ENCODE peak calls at places on chromosomes 6 and 20, in six cellular contexts. One of them, this sample, is unnamed.

GRCh38 chr20:53162251-53162835 is 190.2 kb downstream of the TSHZ2 start:
- DNase-seq in left colon: no peak
- DNase-seq in left cardiac atrium: peak
- DNase-seq in activated naive CD8-positive, alpha-beta T cell treated with anti-CD3 and anti-CD28 coated beads, Interleukin-2, amount 50 U/mL, for 16 hours: no peak
- DNase-seq in lower lobe of right lung: no peak
- DNase-seq in stimulated activated naive CD8-positive, alpha-beta T cell treated with anti-CD3 and anti-CD28 coated beads, Interleukin-15, Interleukin-2, amounts not matched to agents 100 U/mL and 50 U/mL, for 24 hours: no peak
- DNase-seq in this sample: no peak

GRCh38 chr6:133456934-133457333 is 215.8 kb downstream of the EYA4 start:
- DNase-seq in left colon: no peak
- DNase-seq in left cardiac atrium: no peak
- DNase-seq in stimulated activated naive CD8-positive, alpha-beta T cell treated with anti-CD3 and anti-CD28 coated beads, Interleukin-15, Interleukin-2, amounts not matched to agents 100 U/mL and 50 U/mL, for 24 hours: no peak
- DNase-seq in activated naive CD8-positive, alpha-beta T cell treated with anti-CD3 and anti-CD28 coated beads, Interleukin-2, amount 50 U/mL, for 16 hours: no peak
- DNase-seq in lower lobe of right lung: no peak
- DNase-seq in this sample: no peak

GRCh38 chr20:11755071-11755881 is 162.4 kb upstream of the BTBD3 start:
- DNase-seq in stimulated activated naive CD8-positive, alpha-beta T cell treated with anti-CD3 and anti-CD28 coated beads, Interleukin-15, Interleukin-2, amounts not matched to agents 100 U/mL and 50 U/mL, for 24 hours: no peak
- DNase-seq in lower lobe of right lung: no peak
- DNase-seq in left cardiac atrium: no peak
- DNase-seq in activated naive CD8-positive, alpha-beta T cell treated with anti-CD3 and anti-CD28 coated beads, Interleukin-2, amount 50 U/mL, for 16 hours: no peak
- DNase-seq in left colon: no peak
- DNase-seq in this sample: no peak

GRCh38 chr6:77424761-77425160 is 38.5 kb downstream of the HTR1B start:
- DNase-seq in left cardiac atrium: no peak
- DNase-seq in stimulated activated naive CD8-positive, alpha-beta T cell treated with anti-CD3 and anti-CD28 coated beads, Interleukin-15, Interleukin-2, amounts not matched to agents 100 U/mL and 50 U/mL, for 24 hours: no peak
- DNase-seq in activated naive CD8-positive, alpha-beta T cell treated with anti-CD3 and anti-CD28 coated beads, Interleukin-2, amount 50 U/mL, for 16 hours: no peak
- DNase-seq in lower lobe of right lung: no peak
- DNase-seq in left colon: no peak
- DNase-seq in this sample: no peak

GRCh38 chr6:95973976-95974375 is 41.8 kb upstream of the FUT9 start:
- DNase-seq in activated naive CD8-positive, alpha-beta T cell treated with anti-CD3 and anti-CD28 coated beads, Interleukin-2, amount 50 U/mL, for 16 hours: no peak
- DNase-seq in left colon: no peak
- DNase-seq in lower lobe of right lung: no peak
- DNase-seq in stimulated activated naive CD8-positive, alpha-beta T cell treated with anti-CD3 and anti-CD28 coated beads, Interleukin-15, Interleukin-2, amounts not matched to agents 100 U/mL and 50 U/mL, for 24 hours: no peak
- DNase-seq in left cardiac atrium: no peak
- DNase-seq in this sample: no peak

GRCh38 chr6:148790817-148791216 is 44.0 kb downstream of the UST start:
- DNase-seq in lower lobe of right lung: no peak
- DNase-seq in left cardiac atrium: no peak
- DNase-seq in activated naive CD8-positive, alpha-beta T cell treated with anti-CD3 and anti-CD28 coated beads, Interleukin-2, amount 50 U/mL, for 16 hours: no peak
- DNase-seq in stimulated activated naive CD8-positive, alpha-beta T cell treated with anti-CD3 and anti-CD28 coated beads, Interleukin-15, Interleukin-2, amounts not matched to agents 100 U/mL and 50 U/mL, for 24 hours: no peak
- DNase-seq in left colon: no peak
- DNase-seq in this sample: no peak

GRCh38 chr6:138026342-138026741 is 80.9 kb downstream of the PERP start:
- DNase-seq in left cardiac atrium: no peak
- DNase-seq in lower lobe of right lung: no peak
- DNase-seq in stimulated activated naive CD8-positive, alpha-beta T cell treated with anti-CD3 and anti-CD28 coated beads, Interleukin-15, Interleukin-2, amounts not matched to agents 100 U/mL and 50 U/mL, for 24 hours: no peak
- DNase-seq in activated naive CD8-positive, alpha-beta T cell treated with anti-CD3 and anti-CD28 coated beads, Interleukin-2, amount 50 U/mL, for 16 hours: no peak
- DNase-seq in left colon: no peak
- DNase-seq in this sample: no peak

GRCh38 chr20:49272654-49273053 is 5.2 kb downstream of the ZNFX1 start:
- DNase-seq in activated naive CD8-positive, alpha-beta T cell treated with anti-CD3 and anti-CD28 coated beads, Interleukin-2, amount 50 U/mL, for 16 hours: no peak
- DNase-seq in left colon: no peak
- DNase-seq in stimulated activated naive CD8-positive, alpha-beta T cell treated with anti-CD3 and anti-CD28 coated beads, Interleukin-15, Interleukin-2, amounts not matched to agents 100 U/mL and 50 U/mL, for 24 hours: no peak
- DNase-seq in left cardiac atrium: no peak
- DNase-seq in lower lobe of right lung: no peak
- DNase-seq in this sample: no peak

GRCh38 chr6:106005013-106005412 is 81.1 kb upstream of the PRDM1 start:
- DNase-seq in left cardiac atrium: no peak
- DNase-seq in lower lobe of right lung: no peak
- DNase-seq in activated naive CD8-positive, alpha-beta T cell treated with anti-CD3 and anti-CD28 coated beads, Interleukin-2, amount 50 U/mL, for 16 hours: no peak
- DNase-seq in stimulated activated naive CD8-positive, alpha-beta T cell treated with anti-CD3 and anti-CD28 coated beads, Interleukin-15, Interleukin-2, amounts not matched to agents 100 U/mL and 50 U/mL, for 24 hours: no peak
- DNase-seq in left colon: no peak
- DNase-seq in this sample: no peak

GRCh38 chr6:129321303-129321702 is 388.7 kb downstream of the ARHGAP18 start:
- DNase-seq in left cardiac atrium: no peak
- DNase-seq in activated naive CD8-positive, alpha-beta T cell treated with anti-CD3 and anti-CD28 coated beads, Interleukin-2, amount 50 U/mL, for 16 hours: no peak
- DNase-seq in stimulated activated naive CD8-positive, alpha-beta T cell treated with anti-CD3 and anti-CD28 coated beads, Interleukin-15, Interleukin-2, amounts not matched to agents 100 U/mL and 50 U/mL, for 24 hours: no peak
- DNase-seq in left colon: no peak
- DNase-seq in lower lobe of right lung: no peak
- DNase-seq in this sample: no peak

GRCh38 chr6:140043762-140044378 is 669.4 kb upstream of the CITED2 start:
- DNase-seq in activated naive CD8-positive, alpha-beta T cell treated with anti-CD3 and anti-CD28 coated beads, Interleukin-2, amount 50 U/mL, for 16 hours: no peak
- DNase-seq in left cardiac atrium: no peak
- DNase-seq in left colon: no peak
- DNase-seq in stimulated activated naive CD8-positive, alpha-beta T cell treated with anti-CD3 and anti-CD28 coated beads, Interleukin-15, Interleukin-2, amounts not matched to agents 100 U/mL and 50 U/mL, for 24 hours: no peak
- DNase-seq in lower lobe of right lung: no peak
- DNase-seq in this sample: no peak

GRCh38 chr6:111105578-111105977 is 18.3 kb downstream of the SLC16A10 start:
- DNase-seq in lower lobe of right lung: peak
- DNase-seq in stimulated activated naive CD8-positive, alpha-beta T cell treated with anti-CD3 and anti-CD28 coated beads, Interleukin-15, Interleukin-2, amounts not matched to agents 100 U/mL and 50 U/mL, for 24 hours: peak
- DNase-seq in left colon: peak
- DNase-seq in left cardiac atrium: peak
- DNase-seq in activated naive CD8-positive, alpha-beta T cell treated with anti-CD3 and anti-CD28 coated beads, Interleukin-2, amount 50 U/mL, for 16 hours: no peak
- DNase-seq in this sample: no peak

This sample was measured in activated CD4-positive, CD25-positive, alpha-beta regulatory T cell.